ENCODE peak calls at places on chromosomes 7 and 10, in ten cellular contexts. U is GM19239; I is KBM-7; T is stimulated activated naive CD4-positive, alpha-beta T cell treated with Interleukin-2 at 50 U/mL for 16 hours; W is SJSA1; L is HTR-8/SVneo; F is stimulated activated CD8-positive, alpha-beta memory T cell treated with anti-CD3 and anti-CD28 coated beads, Interleukin-15, amount 100 ng/mL, for 24 hours; X is T-helper 17 cell; N is BE2C; H is body of pancreas. G is an unnamed sample.

GRCh38 chr10:93751832-93752231 is 5.9 kb upstream of the LGI1 start:
- DNase-seq in U (no peak), I (no peak), T (no peak), W (no peak), L (peak), F (no peak), X (no peak), N (peak), H (peak), G (peak)

GRCh38 chr7:28688651-28689050 is 269.5 kb downstream of the TRIL start:
- DNase-seq in U (no peak), I (no peak), T (no peak), W (no peak), L (no peak), F (no peak), X (no peak), N (no peak), H (no peak), G (no peak)

GRCh38 chr10:14450041-14450491 is 119.3 kb upstream of the FRMD4A start:
- DNase-seq in U (no peak), I (no peak), T (no peak), W (peak), L (peak), F (no peak), X (no peak), N (no peak), H (peak), G (peak)

GRCh38 chr10:106182542-106182941 is 982.0 kb downstream of the SORCS1 start:
- DNase-seq in U (no peak), I (no peak), T (no peak), W (no peak), L (no peak), F (no peak), X (no peak), N (no peak), H (peak), G (no peak)

GRCh38 chr7:15463801-15464761 is 97.7 kb downstream of the AGMO start:
- DNase-seq in U (no peak), I (no peak), T (no peak), W (no peak), L (no peak), F (no peak), X (no peak), N (no peak), H (no peak), G (peak)

GRCh38 chr10:77163670-77164348 is 473.8 kb downstream of the KCNMA1 start:
- DNase-seq in U (no peak), I (no peak), T (no peak), W (peak), L (peak), F (no peak), X (no peak), N (peak), H (peak), G (peak)

GRCh38 chr10:10727812-10728211 is 289.9 kb upstream of the CELF2 start:
- DNase-seq in U (no peak), I (no peak), T (no peak), W (no peak), L (no peak), F (no peak), X (no peak), N (no peak), H (no peak), G (no peak)

GRCh38 chr7:111486472-111487142 is 75.7 kb downstream of the IMMP2L start:
- DNase-seq in U (peak), I (peak), T (no peak), W (no peak), L (peak), F (no peak), X (no peak), N (peak), H (no peak), G (peak)

GRCh38 chr7:121475806-121476205 is 79.7 kb upstream of the FAM3C start:
- DNase-seq in U (no peak), I (no peak), T (no peak), W (no peak), L (no peak), F (no peak), X (no peak), N (no peak), H (peak), G (peak)

GRCh38 chr10:51439645-51440044 is 259.8 kb downstream of the CSTF2T start:
- DNase-seq in U (no peak), I (no peak), T (no peak), W (no peak), L (no peak), F (no peak), X (no peak), N (no peak), H (no peak), G (no peak)

GRCh38 chr10:47043928-47044544 is 132.8 kb downstream of the PTPN20 start:
- DNase-seq in U (no peak), I (no peak), T (no peak), W (no peak), L (no peak), F (no peak), X (no peak), N (no peak), H (no peak), G (no peak)

GRCh38 chr7:26650081-26650480 is 214.3 kb downstream of the SKAP2 start:
- DNase-seq in U (no peak), I (no peak), T (no peak), W (no peak), L (no peak), F (no peak), X (no peak), N (no peak), H (no peak), G (no peak)

GRCh38 chr7:150788474-150789269 is 11.5 kb downstream of the TMEM176B start:
- DNase-seq in U (no peak), I (no peak), T (no peak), W (no peak), L (no peak), F (no peak), X (no peak), N (peak), H (peak), G (no peak)

GRCh38 chr7:7816084-7816483 is 97.7 kb upstream of the RPA3 start:
- DNase-seq in U (peak), I (peak), T (no peak), W (no peak), L (no peak), F (no peak), X (no peak), N (no peak), H (no peak), G (no peak)

GRCh38 chr10:8224591-8224990 is 170.1 kb downstream of the GATA3 start:
- DNase-seq in U (no peak), I (no peak), T (no peak), W (no peak), L (no peak), F (no peak), X (no peak), N (no peak), H (no peak), G (no peak)

GRCh38 chr7:48389977-48390376 is 218.7 kb downstream of the ABCA13 start:
- DNase-seq in U (no peak), I (peak), T (no peak), W (no peak), L (no peak), F (no peak), X (no peak), N (no peak), H (no peak), G (peak)

GRCh38 chr10:97416565-97416964 is 9.4 kb upstream of the PGAM1 start:
- DNase-seq in U (no peak), I (no peak), T (no peak), W (no peak), L (no peak), F (no peak), X (no peak), N (no peak), H (no peak), G (no peak)

GRCh38 chr7:25894902-25895791 is 256.9 kb upstream of the NFE2L3 start:
- DNase-seq in U (peak), I (peak), T (peak), W (no peak), L (peak), F (peak), X (peak), N (peak), H (peak), G (peak)

GRCh38 chr7:44505595-44505994 is 15.1 kb upstream of the NUDCD3 start:
- DNase-seq in U (no peak), I (no peak), T (no peak), W (no peak), L (no peak), F (no peak), X (no peak), N (no peak), H (no peak), G (no peak)

GRCh38 chr7:150858236-150859197 is 6.2 kb downstream of the AOC1 start:
- DNase-seq in U (no peak), I (no peak), T (no peak), W (peak), L (no peak), F (no peak), X (no peak), N (no peak), H (no peak), G (no peak)

GRCh38 chr10:72502581-72502980 is 123.3 kb downstream of the MICU1 start:
- DNase-seq in U (no peak), I (no peak), T (no peak), W (no peak), L (no peak), F (no peak), X (no peak), N (no peak), H (no peak), G (no peak)

GRCh38 chr10:29623797-29624196 is 11.0 kb downstream of the SVIL start:
- DNase-seq in U (no peak), I (no peak), T (no peak), W (no peak), L (no peak), F (no peak), X (no peak), N (no peak), H (no peak), G (no peak)

GRCh38 chr10:92757720-92758119 is 68.0 kb downstream of the HHEX start:
- DNase-seq in U (no peak), I (no peak), T (no peak), W (no peak), L (no peak), F (no peak), X (no peak), N (no peak), H (no peak), G (no peak)

G was measured in fibroblast of villous mesenchyme.